ENCODE peak calls at places on chromosomes 6 and 20, in eight cellular contexts. W, K, B, Z, S, C, R and G are unnamed samples.

GRCh38 chr6:33723576-33724085 is 12.1 kb upstream of the UQCC2 start:
- DNase-seq in S (no peak), W (no peak), B (no peak), R (no peak), Z (no peak), K (no peak), C (no peak), G (no peak)

GRCh38 chr6:77551135-77551534 is 87.8 kb upstream of the HTR1B start:
- DNase-seq in C (no peak), S (no peak), Z (no peak), R (no peak), K (no peak), W (no peak), B (no peak), G (no peak)

GRCh38 chr20:54343634-54344033 is 131.8 kb upstream of the DOK5 start:
- DNase-seq in R (no peak), B (no peak), S (no peak), C (no peak), K (no peak), Z (no peak), W (no peak), G (no peak)

GRCh38 chr6:167849846-167850459 is 23.2 kb downstream of the AFDN start:
- DNase-seq in S (no peak), W (peak), K (no peak), B (no peak), Z (no peak), R (no peak), C (no peak), G (no peak)

GRCh38 chr6:63888416-63888815 is 252.8 kb downstream of the PHF3 start:
- DNase-seq in R (no peak), S (no peak), Z (no peak), C (no peak), B (no peak), K (no peak), W (no peak), G (no peak)

GRCh38 chr6:69232506-69233194 is 564.2 kb downstream of the LMBRD1 start:
- DNase-seq in W (peak), S (peak), Z (peak), R (peak), K (peak), B (peak), C (no peak), G (peak)

GRCh38 chr6:24584390-24584735 is 61.6 kb downstream of the KIAA0319 start:
- DNase-seq in S (no peak), C (peak), R (no peak), K (no peak), Z (peak), W (no peak), B (no peak), G (no peak)

GRCh38 chr6:139407718-139408222 is 33.3 kb upstream of the CITED2 start:
- DNase-seq in K (peak), B (no peak), R (no peak), Z (no peak), S (no peak), C (no peak), W (no peak), G (no peak)

GRCh38 chr20:36737183-36737499 is 8.7 kb downstream of the NDRG3 start:
- DNase-seq in K (no peak), B (no peak), R (no peak), C (no peak), W (no peak), S (no peak), Z (no peak), G (no peak)

GRCh38 chr6:138287144-138287955 is 69.1 kb upstream of the PBOV1 start:
- DNase-seq in W (peak), B (peak), C (peak), K (no peak), Z (peak), S (peak), R (peak), G (peak)

GRCh38 chr6:120354452-120355098 is 979.7 kb downstream of the TBC1D32 start:
- DNase-seq in Z (no peak), W (no peak), R (no peak), S (no peak), C (no peak), B (no peak), K (no peak), G (no peak)

GRCh38 chr6:136751478-136751956 is 40.8 kb downstream of the MAP3K5 start:
- DNase-seq in S (no peak), B (no peak), R (no peak), C (no peak), K (peak), W (no peak), Z (no peak), G (no peak)

GRCh38 chr6:72968704-72969103 is 256.6 kb downstream of the KHDC1L start:
- DNase-seq in B (no peak), R (no peak), S (no peak), K (no peak), C (no peak), Z (no peak), W (no peak), G (no peak)

GRCh38 chr6:151704383-151704782 is 103.1 kb upstream of the ESR1 start:
- DNase-seq in K (no peak), S (no peak), C (no peak), B (no peak), Z (no peak), W (no peak), R (no peak), G (no peak)

GRCh38 chr6:14799928-14800327 is 445.9 kb upstream of the JARID2 start:
- DNase-seq in C (peak), K (peak), S (peak), B (peak), Z (peak), W (peak), R (peak), G (no peak)

GRCh38 chr6:92708270-92708669 is 711.1 kb downstream of the EPHA7 start:
- DNase-seq in C (no peak), W (no peak), S (no peak), Z (no peak), K (no peak), B (no peak), R (no peak), G (no peak)

GRCh38 chr6:168374051-168374502 is 54.5 kb upstream of the DACT2 start:
- DNase-seq in S (no peak), B (no peak), Z (no peak), C (no peak), R (no peak), W (no peak), K (no peak), G (no peak)

GRCh38 chr6:163249651-163250101 is 164.8 kb upstream of the QKI start:
- DNase-seq in K (peak), Z (no peak), R (no peak), S (no peak), W (no peak), C (no peak), B (no peak), G (no peak)

GRCh38 chr6:116446399-116446798 is 14.8 kb upstream of the CALHM6 start:
- DNase-seq in S (no peak), W (no peak), Z (no peak), B (no peak), R (no peak), K (no peak), C (no peak), G (no peak)